ENCODE peak calls at places on chromosomes 11 and 22, in nine cellular contexts. D is fibroblast of lung; I is Panc1; R is IMR-90; E is cardiac muscle cell; L is adrenal gland; A is substantia nigra; T is CD8-positive, alpha-beta memory T cell; P is sigmoid colon. X is an unnamed sample.
A peak's percentile ranks its signal among the peaks of the same experiment; 100 is the strongest.

GRCh38 chr11:93875637-93876036 is 25.2 kb upstream of the VSTM5 start:
- DNase-seq in L (no peak), I (no peak), T (no peak), E (no peak), D (no peak), A (no peak), P (no peak), R (no peak), X (no peak)

GRCh38 chr22:17112491-17113042 is 8.6 kb downstream of the TMEM121B start:
- DNase-seq in D (no peak), A (no peak), P (peak; percentile 37), T (no peak), E (no peak), L (no peak), I (no peak), R (no peak), X (no peak)

GRCh38 chr11:63931045-63931444 is 7.8 kb upstream of the NAA40 start:
- DNase-seq in I (no peak), A (no peak), E (peak; percentile 16), L (no peak), D (no peak), T (no peak), R (no peak), P (no peak), X (no peak)

GRCh38 chr11:63023415-63023814 is 7.8 kb upstream of the SLC22A8 start:
- DNase-seq in L (no peak), A (no peak), D (no peak), E (no peak), P (no peak), T (no peak), R (no peak), I (no peak), X (no peak)

GRCh38 chr11:117052196-117053149 is 45.8 kb downstream of the SIK3 start:
- DNase-seq in T (no peak), D (no peak), R (no peak), L (no peak), P (no peak), A (no peak), I (no peak), E (no peak), X (no peak)

GRCh38 chr11:76984741-76985140 is 49.5 kb upstream of the B3GNT6 start:
- DNase-seq in D (no peak), P (no peak), I (no peak), T (no peak), A (no peak), R (no peak), E (no peak), L (no peak), X (no peak)

GRCh38 chr22:46829140-46829891 is 66.9 kb downstream of the TBC1D22A start:
- DNase-seq in D (peak; percentile 91), T (no peak), L (no peak), P (no peak), I (no peak), A (no peak), E (peak; percentile 91), R (peak; percentile 94), X (no peak)

GRCh38 chr11:16779436-16779835 is 41.0 kb downstream of the C11orf58 start:
- DNase-seq in T (no peak), P (no peak), E (no peak), D (no peak), A (no peak), R (no peak), L (no peak), I (no peak), X (no peak)

GRCh38 chr11:22466809-22467208 is 128.6 kb downstream of the SLC17A6 start:
- DNase-seq in P (no peak), E (peak; percentile 75), A (no peak), L (no peak), T (no peak), R (peak; percentile 97), I (no peak), D (peak; percentile 85), X (peak; percentile 45)

GRCh38 chr11:39304586-39304985 is 2154.9 kb downstream of the LRRC4C start:
- DNase-seq in D (no peak), T (no peak), A (no peak), P (no peak), I (no peak), L (no peak), R (no peak), E (no peak), X (no peak)

GRCh38 chr11:14359573-14360031 is 619 bp upstream of the RRAS2 start:
- DNase-seq in D (no peak), L (no peak), P (no peak), A (no peak), T (no peak), I (no peak), R (peak; percentile 35), E (no peak), X (no peak)

GRCh38 chr22:32957093-32957835 is 100.9 kb downstream of the SYN3 start:
- DNase-seq in T (no peak), R (no peak), E (no peak), D (no peak), P (no peak), L (no peak), A (no peak), I (no peak), X (no peak)

GRCh38 chr11:91804057-91804456 is 420.6 kb upstream of the FAT3 start:
- DNase-seq in P (no peak), T (no peak), E (peak; percentile 6), D (no peak), I (no peak), L (no peak), A (no peak), R (no peak), X (no peak)

GRCh38 chr11:97289823-97290222 is 900.0 kb downstream of the JRKL start:
- DNase-seq in D (no peak), A (no peak), I (no peak), T (no peak), E (no peak), L (no peak), P (no peak), R (no peak), X (no peak)

GRCh38 chr11:134516529-134516928 is 104.5 kb upstream of the B3GAT1 start:
- DNase-seq in A (no peak), R (no peak), P (peak; percentile 40), L (no peak), T (no peak), I (no peak), D (no peak), E (no peak), X (no peak)

GRCh38 chr22:45548991-45549736 is 46.5 kb downstream of the FBLN1 start:
- DNase-seq in L (no peak), E (peak; percentile 89), I (no peak), T (no peak), A (no peak), D (peak; percentile 98), P (peak; percentile 94), R (peak; percentile 94), X (no peak)
- H3K27ac ChIP-seq in L (peak overlapping the region; percentile 30), E (peak overlapping the region; percentile 4), I (no peak overlapping the region), T (no peak overlapping the region), A (no peak overlapping the region), D (peak overlapping the region; percentile 75), P (peak overlapping the region; percentile 79), R (peak overlapping the region; percentile 84), X (peak overlapping the region; percentile 64)

DNA sequence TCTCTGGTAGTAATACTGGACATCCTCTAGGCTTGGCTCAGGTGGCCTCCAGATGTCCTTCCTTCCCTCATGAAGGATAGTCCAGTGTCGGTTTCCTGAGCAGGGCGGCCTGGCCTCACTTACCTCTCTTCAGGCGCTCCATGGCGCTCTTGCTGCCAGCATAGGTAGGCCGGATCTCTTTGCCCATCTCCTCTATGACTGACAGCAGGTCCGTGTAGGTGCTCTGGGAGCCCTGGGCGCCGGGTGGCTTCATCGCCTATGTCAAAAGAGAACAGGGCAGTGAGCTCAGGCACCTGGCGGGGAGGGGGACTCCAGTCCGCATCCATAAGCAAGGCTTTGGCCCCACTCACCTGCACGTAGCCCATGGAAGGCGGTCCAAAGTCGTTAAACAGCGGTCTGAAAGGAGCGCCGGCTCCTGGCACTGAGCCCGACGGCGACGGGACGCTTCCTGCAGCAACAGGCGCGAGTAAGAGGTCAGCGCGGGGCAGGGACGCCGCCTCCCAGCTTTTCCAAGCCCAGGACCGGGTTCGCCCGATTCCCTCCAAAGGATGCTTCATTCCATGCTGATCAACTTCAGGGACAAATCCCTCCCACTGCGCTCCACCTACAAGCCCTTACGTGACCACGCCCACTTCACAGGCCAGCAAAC is 596 bp downstream of the CDK2AP2 start:
- DNase-seq in T (no peak), A (peak; percentile 94), D (no peak), I (no peak), E (no peak), R (peak; percentile 68), P (peak; percentile 88), L (peak; percentile 74), X (no peak)
- H3K27ac ChIP-seq in T (peak overlapping the region; percentile 98), A (peak overlapping the region; percentile 97), D (peak overlapping the region; percentile 65), I (peak overlapping the region; percentile 88), E (peak overlapping the region; percentile 85), R (peak overlapping the region; percentile 31), P (peak overlapping the region; percentile 97), L (peak overlapping the region; percentile 99), X (peak overlapping the region; percentile 99)

DNA sequence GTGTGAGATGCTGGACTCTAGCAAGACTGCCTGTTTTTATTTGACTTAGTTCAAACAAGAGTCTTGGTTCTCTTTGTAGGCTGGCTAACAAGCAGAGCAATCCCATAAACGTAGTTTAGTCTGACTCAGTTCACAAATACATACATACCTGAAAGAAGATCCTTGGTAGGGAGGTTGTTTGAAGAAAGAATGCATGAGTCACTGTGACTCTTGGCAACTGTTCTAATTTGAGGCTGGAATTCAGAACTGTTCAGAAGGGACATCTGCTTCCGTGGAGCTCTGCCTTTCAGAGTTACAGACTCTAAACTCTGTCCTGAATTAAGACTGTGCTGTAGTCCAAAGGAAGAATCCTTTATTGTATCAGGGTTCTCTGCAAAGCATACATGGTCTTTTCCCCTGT is 32.2 kb downstream of the C2CD3 start:
- DNase-seq in P (no peak), I (peak; percentile 96), R (peak; percentile 99), T (no peak), L (peak; percentile 45), A (peak; percentile 0), E (peak; percentile 91), D (peak; percentile 91), X (no peak)
- H3K27ac ChIP-seq in P (peak overlapping the region; percentile 58), I (peak overlapping the region; percentile 98), R (peak overlapping the region; percentile 5), T (no peak overlapping the region), L (peak overlapping the region; percentile 61), A (no peak overlapping the region), E (peak overlapping the region; percentile 96), D (no peak overlapping the region), X (peak overlapping the region; percentile 3)

GRCh38 chr11:32332990-32333334 is 102.4 kb downstream of the WT1 start:
- DNase-seq in P (no peak), D (no peak), E (no peak), I (no peak), T (no peak), A (no peak), R (no peak), L (no peak), X (no peak)

GRCh38 chr11:32331098-32331497 is 104.2 kb downstream of the WT1 start:
- DNase-seq in D (no peak), L (no peak), P (no peak), R (no peak), E (peak; percentile 73), I (no peak), T (no peak), A (no peak), X (no peak)

GRCh38 chr11:32334822-32335221 is 100.5 kb downstream of the WT1 start:
- DNase-seq in D (no peak), E (no peak), P (no peak), I (no peak), L (no peak), A (no peak), R (no peak), T (no peak), X (no peak)

GRCh38 chr11:32333335-32333991 is 101.9 kb downstream of the WT1 start:
- DNase-seq in A (peak; percentile 33), D (peak; percentile 68), R (peak; percentile 24), E (peak; percentile 76), T (no peak), I (no peak), P (peak; percentile 72), L (peak; percentile 54), X (no peak)

GRCh38 chr11:32331792-32332191 is 103.5 kb downstream of the WT1 start:
- DNase-seq in L (no peak), D (no peak), E (no peak), A (no peak), T (no peak), I (no peak), P (no peak), R (no peak), X (no peak)
- H3K27ac ChIP-seq in L (no peak overlapping the region), D (no peak overlapping the region), E (no peak overlapping the region), A (no peak overlapping the region), T (no peak overlapping the region), I (no peak overlapping the region), P (no peak overlapping the region), R (no peak overlapping the region), X (no peak overlapping the region)

X was measured in caudate nucleus.